ENCODE peak calls at places on chromosomes 13 and 19, in four cellular contexts. One of them, this sample, is unnamed.
A peak's percentile ranks its signal among the peaks of the same experiment; 100 is the strongest.

GRCh38 chr13:99086869-99087129 is 108.9 kb upstream of the DOCK9 start:
- DNase-seq in K562: no peak
- DNase-seq in SK-N-SH: no peak
- DNase-seq in HepG2: no peak
- DNase-seq in this sample: no peak

GRCh38 chr13:89514534-89515312 is 1832.8 kb upstream of the MIR17HG start:
- DNase-seq in HepG2: peak; percentile 50
- DNase-seq in K562: no peak
- DNase-seq in SK-N-SH: no peak
- DNase-seq in this sample: no peak

GRCh38 chr13:52711277-52711676 is 28.3 kb downstream of the CNMD start:
- DNase-seq in K562: no peak
- DNase-seq in HepG2: no peak
- DNase-seq in SK-N-SH: peak; percentile 39
- DNase-seq in this sample: no peak

GRCh38 chr19:43300876-43301765 is 31.8 kb upstream of the PSG9 start:
- DNase-seq in HepG2: no peak
- DNase-seq in K562: no peak
- DNase-seq in SK-N-SH: no peak
- DNase-seq in this sample: no peak

GRCh38 chr19:1267441-1268391 is 1.4 kb upstream of the CIRBP start:
- DNase-seq in HepG2: no peak
- DNase-seq in K562: no peak
- DNase-seq in SK-N-SH: no peak
- DNase-seq in this sample: no peak

GRCh38 chr19:13208964-13209796 is 59.0 kb downstream of the IER2 start:
- DNase-seq in K562: no peak
- DNase-seq in SK-N-SH: no peak
- DNase-seq in HepG2: no peak
- DNase-seq in this sample: no peak

GRCh38 chr13:25463496-25463895 is 91.7 kb downstream of the ATP8A2 start:
- DNase-seq in HepG2: no peak
- DNase-seq in K562: no peak
- DNase-seq in SK-N-SH: no peak
- DNase-seq in this sample: no peak

GRCh38 chr13:21638319-21639282 is 32.3 kb upstream of the FGF9 start:
- DNase-seq in SK-N-SH: peak; percentile 29
- DNase-seq in HepG2: no peak
- DNase-seq in K562: peak; percentile 20
- DNase-seq in this sample: no peak

GRCh38 chr13:21175656-21176194 is 627 bp downstream of the SKA3 start:
- DNase-seq in SK-N-SH: peak; percentile 7
- DNase-seq in K562: no peak
- DNase-seq in HepG2: peak; percentile 6
- DNase-seq in this sample: no peak

GRCh38 chr19:29483641-29483920 is 42.2 kb upstream of the VSTM2B start:
- DNase-seq in K562: no peak
- DNase-seq in HepG2: no peak
- DNase-seq in SK-N-SH: no peak
- DNase-seq in this sample: no peak

GRCh38 chr19:16376649-16377048 is 52.0 kb downstream of the KLF2 start:
- DNase-seq in SK-N-SH: peak; percentile 59
- DNase-seq in K562: peak; percentile 37
- DNase-seq in HepG2: no peak
- DNase-seq in this sample: no peak

GRCh38 chr19:49417090-49417489 is 6.2 kb downstream of the PTH2 start:
- DNase-seq in SK-N-SH: no peak
- DNase-seq in HepG2: no peak
- DNase-seq in K562: no peak
- DNase-seq in this sample: no peak

GRCh38 chr19:47991191-47991808 is 670 bp downstream of the BSPH1 start:
- DNase-seq in K562: no peak
- DNase-seq in SK-N-SH: no peak
- DNase-seq in HepG2: no peak
- DNase-seq in this sample: no peak

GRCh38 chr13:30061217-30061616 is 210.8 kb upstream of the UBL3 start:
- DNase-seq in SK-N-SH: no peak
- DNase-seq in K562: no peak
- DNase-seq in HepG2: no peak
- DNase-seq in this sample: no peak

GRCh38 chr19:54253331-54254194 is 3.5 kb downstream of the LILRB5 start:
- DNase-seq in SK-N-SH: no peak
- DNase-seq in K562: no peak
- DNase-seq in HepG2: no peak
- DNase-seq in this sample: no peak

GRCh38 chr19:22606212-22606553 is 27.9 kb upstream of the ZNF492 start:
- DNase-seq in HepG2: no peak
- DNase-seq in SK-N-SH: no peak
- DNase-seq in K562: no peak
- DNase-seq in this sample: no peak

GRCh38 chr13:97191615-97192014 is 30.5 kb upstream of the MBNL2 start:
- DNase-seq in K562: no peak
- DNase-seq in HepG2: no peak
- DNase-seq in SK-N-SH: no peak
- DNase-seq in this sample: no peak

GRCh38 chr13:48431431-48431830 is 18.5 kb upstream of the LPAR6 start:
- DNase-seq in K562: no peak
- DNase-seq in HepG2: peak; percentile 73
- DNase-seq in SK-N-SH: no peak
- DNase-seq in this sample: no peak

GRCh38 chr19:8840708-8841107 is 8.5 kb downstream of the MBD3L1 start:
- DNase-seq in HepG2: no peak
- DNase-seq in SK-N-SH: no peak
- DNase-seq in K562: no peak
- DNase-seq in this sample: no peak
- TF ChIP-seq NFIC in HepG2: no peak
- TF ChIP-seq NFIC in SK-N-SH: no peak
- TF ChIP-seq NFIC in K562: no peak
- TF ChIP-seq NFIC in this sample: no peak

DNA sequence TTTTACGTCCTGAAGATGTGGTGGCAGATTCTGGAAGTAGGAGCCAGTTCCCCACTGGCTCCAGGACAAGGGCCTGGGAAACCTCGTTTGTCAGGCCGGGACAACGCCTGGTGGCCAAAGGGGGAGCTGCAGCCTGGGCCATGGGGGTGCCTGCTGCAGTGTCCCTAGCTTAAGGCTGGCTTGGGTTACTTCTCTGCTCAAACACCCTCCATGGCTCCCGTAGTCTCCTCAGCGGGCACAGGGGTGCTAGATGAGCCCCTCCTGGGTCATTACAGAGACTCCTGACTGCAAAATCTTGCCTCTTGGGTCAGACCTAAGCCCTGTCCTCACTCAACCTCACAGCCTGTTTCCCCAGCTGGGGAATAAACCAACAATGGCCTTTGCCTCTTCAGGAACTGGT is 14.7 kb downstream of the CILP2 start:
- DNase-seq in K562: peak; percentile 71
- DNase-seq in SK-N-SH: peak; percentile 83
- DNase-seq in HepG2: no peak
- DNase-seq in this sample: no peak
- TF ChIP-seq CTCF in K562: peak; percentile 66
- TF ChIP-seq CTCF in SK-N-SH: peak; percentile 61
- TF ChIP-seq CTCF in HepG2: peak; percentile 58
- TF ChIP-seq CTCF in this sample: peak; percentile 49

DNA sequence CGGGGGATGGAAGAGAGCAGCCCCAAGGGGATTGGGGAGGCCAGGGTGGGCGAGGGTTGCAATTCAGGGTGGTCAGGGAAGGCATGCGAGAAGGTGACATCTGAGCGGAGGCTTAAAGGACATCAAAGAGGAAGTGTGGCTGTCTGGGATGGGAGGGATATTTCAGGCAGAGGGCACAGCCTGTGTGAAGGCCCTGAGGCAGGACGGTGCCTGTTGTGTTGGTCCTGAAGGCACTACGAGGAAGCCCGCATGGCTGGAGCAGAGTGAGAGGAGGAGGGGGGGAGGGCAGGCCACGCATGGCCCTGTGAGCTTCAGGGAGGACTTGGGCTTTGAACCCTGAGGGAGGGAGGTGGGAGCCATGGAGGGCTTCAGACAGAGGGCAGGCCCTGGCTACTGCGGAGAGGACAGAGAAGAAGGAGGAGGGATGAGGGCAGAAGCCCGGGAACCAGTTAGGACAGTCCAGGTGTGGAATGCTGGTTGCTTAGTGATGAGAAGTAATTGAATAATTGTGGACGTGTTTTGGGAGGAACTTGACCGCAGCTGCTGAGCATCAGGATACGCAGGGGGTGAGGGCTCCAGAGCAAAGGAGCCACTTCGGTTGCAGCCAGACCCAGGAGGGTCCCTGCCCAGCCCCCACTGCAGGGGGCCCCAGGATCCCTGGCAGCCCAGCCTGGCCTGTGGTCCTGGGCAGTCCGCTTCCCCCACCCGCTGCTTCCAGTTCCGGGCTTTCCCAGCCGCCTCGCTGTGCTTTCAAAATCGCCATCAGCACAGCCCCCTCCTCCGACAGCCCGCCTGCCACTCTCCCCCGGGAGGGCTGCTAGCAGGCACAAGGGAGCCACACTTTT is 6.2 kb downstream of the TLE6 start:
- DNase-seq in HepG2: no peak
- DNase-seq in SK-N-SH: peak; percentile 87
- DNase-seq in K562: no peak
- DNase-seq in this sample: no peak
- TF ChIP-seq NFIC in HepG2: no peak
- TF ChIP-seq NFIC in SK-N-SH: no peak
- TF ChIP-seq NFIC in K562: no peak
- TF ChIP-seq NFIC in this sample: no peak

GRCh38 chr19:10334340-10335148 is 1.2 kb upstream of the RAVER1 start:
- DNase-seq in HepG2: peak; percentile 93
- DNase-seq in K562: peak; percentile 91
- DNase-seq in SK-N-SH: peak; percentile 92
- DNase-seq in this sample: no peak
- TF ChIP-seq CTCF in HepG2: peak; percentile 60
- TF ChIP-seq CTCF in K562: peak; percentile 39
- TF ChIP-seq CTCF in SK-N-SH: peak; percentile 35
- TF ChIP-seq CTCF in this sample: no peak

DNA sequence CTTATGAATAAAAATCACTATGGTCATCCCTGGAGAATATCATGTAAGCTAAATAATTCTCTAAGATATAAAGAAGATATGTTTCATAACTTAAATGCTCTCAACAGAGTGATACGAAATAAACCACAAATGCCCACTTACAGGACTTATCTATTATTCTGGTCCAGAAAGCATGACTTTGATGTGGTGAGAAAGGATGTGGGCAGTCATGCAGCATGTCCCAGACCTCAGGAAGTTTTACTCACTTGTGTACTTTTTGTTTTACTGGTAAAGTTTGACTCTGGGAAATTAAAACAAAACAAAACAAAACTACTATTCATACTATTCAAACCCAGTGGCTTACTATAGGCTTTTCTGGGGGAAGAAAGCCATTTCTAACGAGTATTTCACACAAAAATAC is 483.2 kb upstream of the SLITRK6 start:
- DNase-seq in K562: no peak
- DNase-seq in SK-N-SH: no peak
- DNase-seq in HepG2: no peak
- DNase-seq in this sample: peak; percentile 20
- TF ChIP-seq NFIC in K562: no peak
- TF ChIP-seq NFIC in SK-N-SH: no peak
- TF ChIP-seq NFIC in HepG2: no peak
- TF ChIP-seq NFIC in this sample: no peak

This sample was measured in GM12878.